ENCODE peak calls at places on chromosomes 7 and 10, in four cellular contexts. E, H, S and Y are unnamed samples.

GRCh38 chr7:22207724-22208225 is 149.2 kb downstream of the RAPGEF5 start:
- DNase-seq in E (no peak), H (no peak), S (no peak), Y (no peak)

GRCh38 chr7:97004931-97005763 is at the start of gene DLX6:
- DNase-seq in E (no peak), H (no peak), S (peak), Y (no peak)

GRCh38 chr10:68897336-68897741 is 3.8 kb upstream of the DDX50 start:
- DNase-seq in E (no peak), H (no peak), S (peak), Y (peak)

GRCh38 chr7:71657386-71657785 is 525.4 kb downstream of the GALNT17 start:
- DNase-seq in E (no peak), H (no peak), S (no peak), Y (no peak)

GRCh38 chr7:21942955-21943354 is 2.7 kb downstream of the CDCA7L start:
- DNase-seq in E (no peak), H (no peak), S (peak), Y (no peak)

GRCh38 chr7:7257899-7258692 is 75.8 kb downstream of the C1GALT1 start:
- DNase-seq in E (no peak), H (no peak), S (no peak), Y (no peak)

GRCh38 chr7:4791738-4792536 is 16.5 kb downstream of the AP5Z1 start:
- DNase-seq in E (peak), H (no peak), S (peak), Y (peak)

GRCh38 chr10:63103971-63104409 is 29.1 kb upstream of the NRBF2 start:
- DNase-seq in E (no peak), H (no peak), S (peak), Y (no peak)

GRCh38 chr10:71085689-71086438 is 126.5 kb upstream of the UNC5B start:
- DNase-seq in E (no peak), H (no peak), S (peak), Y (peak)

GRCh38 chr10:25811141-25811685 is 122.8 kb upstream of the MYO3A start:
- DNase-seq in E (no peak), H (no peak), S (no peak), Y (no peak)

GRCh38 chr10:59678884-59679301 is 30.8 kb downstream of the SLC16A9 start:
- DNase-seq in E (no peak), H (no peak), S (peak), Y (no peak)

GRCh38 chr7:87435546-87435945 is 39.9 kb downstream of the ABCB4 start:
- DNase-seq in E (no peak), H (no peak), S (no peak), Y (no peak)

GRCh38 chr7:19772323-19772722 is 1.1 kb downstream of the TMEM196 start:
- DNase-seq in E (no peak), H (no peak), S (no peak), Y (no peak)

GRCh38 chr7:105734233-105734632 is 142.2 kb downstream of the ATXN7L1 start:
- DNase-seq in E (no peak), H (no peak), S (peak), Y (no peak)

GRCh38 chr7:72441791-72442190 is 29.7 kb upstream of the CALN1 start:
- DNase-seq in E (no peak), H (no peak), S (no peak), Y (no peak)

GRCh38 chr7:47327306-47327697 is 254.6 kb downstream of the TNS3 start:
- DNase-seq in E (no peak), H (no peak), S (no peak), Y (no peak)

GRCh38 chr10:132677905-132678298 is 108.0 kb downstream of the NKX6-2 start:
- DNase-seq in E (no peak), H (no peak), S (no peak), Y (no peak)

GRCh38 chr7:78568690-78569089 is 770.1 kb downstream of the PHTF2 start:
- DNase-seq in E (no peak), H (no peak), S (no peak), Y (no peak)

GRCh38 chr7:141701489-141702046 is 398 bp downstream of the DENND11 start:
- DNase-seq in E (peak), H (no peak), S (peak), Y (peak)